ENCODE peak calls at places on chromosomes 4 and X, in nine cellular contexts. Z, S, U, I, K, N, P, A and H are unnamed samples.

GRCh38 chrX:103304705-103305104 is 6.1 kb downstream of the BEX2 start:
- DNase-seq in N (no peak), S (no peak), U (no peak), A (no peak), I (no peak), Z (no peak), P (no peak), K (no peak), H (no peak)

GRCh38 chr4:15778742-15779231 is 659 bp downstream of the CD38 start:
- DNase-seq in Z (peak; percentile 70), N (peak; percentile 42), P (no peak), S (no peak), A (no peak), K (peak; percentile 34), U (peak; percentile 58), I (no peak), H (peak; percentile 49)

GRCh38 chrX:117743469-117744251 is 372.9 kb downstream of the KLHL13 start:
- DNase-seq in A (peak; percentile 0), Z (no peak), K (no peak), S (no peak), N (no peak), I (no peak), U (no peak), P (no peak), H (no peak)

GRCh38 chrX:9804444-9804843 is 18.2 kb downstream of the SHROOM2 start:
- DNase-seq in U (no peak), A (no peak), K (no peak), I (no peak), Z (no peak), N (no peak), S (no peak), P (no peak), H (no peak)

GRCh38 chr4:91267543-91267942 is 1036.2 kb upstream of the GRID2 start:
- DNase-seq in U (no peak), N (no peak), P (no peak), K (no peak), I (no peak), A (no peak), S (no peak), Z (no peak), H (no peak)

GRCh38 chr4:19831644-19832285 is 419.9 kb upstream of the SLIT2 start:
- DNase-seq in Z (no peak), N (no peak), U (no peak), S (peak; percentile 6), P (no peak), K (no peak), A (no peak), I (no peak), H (no peak)

GRCh38 chr4:123986268-123986798 is 589.7 kb downstream of the SPRY1 start:
- DNase-seq in N (no peak), Z (no peak), K (no peak), I (no peak), S (peak; percentile 80), U (no peak), P (peak; percentile 78), A (peak; percentile 7), H (peak; percentile 57)

GRCh38 chr4:39446842-39447573 is 11.7 kb downstream of the RPL9 start:
- DNase-seq in N (no peak), S (no peak), Z (peak; percentile 85), K (no peak), P (peak; percentile 36), U (peak; percentile 88), A (no peak), I (peak; percentile 12), H (peak; percentile 72)

GRCh38 chr4:187451776-187452175 is 543.8 kb upstream of the ZFP42 start:
- DNase-seq in K (no peak), N (no peak), P (no peak), I (no peak), A (no peak), Z (no peak), S (no peak), U (no peak), H (no peak)

GRCh38 chr4:1879491-1879890 is 8.3 kb downstream of the NSD2 start:
- DNase-seq in S (no peak), I (no peak), A (no peak), K (no peak), U (no peak), Z (no peak), P (no peak), N (no peak), H (no peak)

GRCh38 chr4:76233967-76234678 is 17.4 kb upstream of the FAM47E start:
- DNase-seq in K (no peak), U (no peak), N (no peak), S (no peak), P (no peak), Z (no peak), I (no peak), A (no peak), H (no peak)

GRCh38 chrX:40273356-40274050 is 175.7 kb upstream of the BCOR start:
- DNase-seq in A (no peak), K (no peak), S (no peak), P (peak; percentile 42), N (no peak), U (no peak), Z (no peak), I (no peak), H (peak; percentile 33)

GRCh38 chrX:132470830-132471229 is 18.0 kb downstream of the MBNL3 start:
- DNase-seq in S (no peak), N (no peak), K (no peak), A (no peak), I (no peak), P (no peak), U (no peak), Z (no peak), H (no peak)